ENCODE peak calls at places on chromosomes 6 and 20, in four cellular contexts. L is sigmoid colon, B is PC-9, A is progenitor cell of endocrine pancreas. T is an unnamed sample.
A peak's percentile ranks its signal among the peaks of the same experiment; 100 is the strongest.

GRCh38 chr6:89048985-89049384 is 31.6 kb upstream of the PNRC1 start:
- DNase-seq in L (no peak), B (no peak), A (no peak), T (no peak)

GRCh38 chr20:24102290-24102689 is 113.7 kb upstream of the GGTLC1 start:
- DNase-seq in L (no peak), B (peak; percentile 42), A (no peak), T (peak; percentile 6)

GRCh38 chr6:74891358-74891811 is 314.5 kb downstream of the COL12A1 start:
- DNase-seq in L (peak; percentile 82), B (no peak), A (no peak), T (no peak)

GRCh38 chr20:46400828-46401477 is 5.5 kb downstream of the ELMO2 start:
- DNase-seq in L (no peak), B (no peak), A (no peak), T (no peak)

GRCh38 chr6:24720131-24720603 is 1.2 kb upstream of the C6orf62 start:
- DNase-seq in L (peak; percentile 84), B (peak; percentile 32), A (peak; percentile 26), T (peak; percentile 87)

GRCh38 chr6:84220809-84221409 is 6.5 kb downstream of the CEP162 start:
- DNase-seq in L (no peak), B (no peak), A (no peak), T (no peak)

GRCh38 chr6:92231220-92231701 is 1188.1 kb downstream of the EPHA7 start:
- DNase-seq in L (no peak), B (no peak), A (no peak), T (no peak)

GRCh38 chr20:45377191-45377775 is 842 bp downstream of the TP53TG5 start:
- DNase-seq in L (no peak), B (no peak), A (no peak), T (no peak)

GRCh38 chr6:2244261-2245102 is 923 bp downstream of the GMDS start:
- DNase-seq in L (no peak), B (no peak), A (peak; percentile 32), T (peak; percentile 37)

GRCh38 chr20:40652426-40652825 is 36.6 kb downstream of the MAFB start:
- DNase-seq in L (no peak), B (no peak), A (no peak), T (no peak)

GRCh38 chr6:3355358-3356055 is 96.8 kb downstream of the PSMG4 start:
- DNase-seq in L (peak; percentile 80), B (peak; percentile 34), A (no peak), T (no peak)

GRCh38 chr20:23003916-23004315 is 31.2 kb upstream of the SSTR4 start:
- DNase-seq in L (no peak), B (no peak), A (no peak), T (no peak)

GRCh38 chr6:33248932-33249731 is 22.5 kb downstream of the VPS52 start:
- DNase-seq in L (peak; percentile 99), B (peak; percentile 95), A (peak; percentile 83), T (peak; percentile 97)

GRCh38 chr6:104940238-104940880 is 16.5 kb upstream of the LIN28B start:
- DNase-seq in L (no peak), B (no peak), A (peak; percentile 71), T (no peak)

GRCh38 chr6:53302678-53303360 is 45.9 kb downstream of the ELOVL5 start:
- DNase-seq in L (no peak), B (no peak), A (no peak), T (no peak)

GRCh38 chr20:5973172-5973571 is 22.7 kb downstream of the MCM8 start:
- DNase-seq in L (no peak), B (no peak), A (no peak), T (no peak)

GRCh38 chr6:153673214-153673613 is 365.8 kb upstream of the OPRM1 start:
- DNase-seq in L (no peak), B (no peak), A (no peak), T (no peak)

GRCh38 chr6:110951986-110952794 is 6.3 kb upstream of the GTF3C6 start:
- DNase-seq in L (no peak), B (no peak), A (no peak), T (no peak)

GRCh38 chr6:28522594-28523557 is 2.8 kb upstream of the GPX5 start:
- DNase-seq in L (no peak), B (no peak), A (no peak), T (no peak)

GRCh38 chr6:129675669-129676472 is 34.1 kb downstream of the ARHGAP18 start:
- DNase-seq in L (no peak), B (no peak), A (no peak), T (no peak)

GRCh38 chr6:167027308-167027707 is 28.1 kb downstream of the CEP43 start:
- DNase-seq in L (no peak), B (no peak), A (no peak), T (no peak)

GRCh38 chr6:89071036-89071435 is 9.5 kb upstream of the PNRC1 start:
- DNase-seq in L (no peak), B (no peak), A (no peak), T (no peak)

GRCh38 chr6:81697564-81697963 is 54.9 kb downstream of the TENT5A start:
- DNase-seq in L (no peak), B (peak; percentile 10), A (no peak), T (no peak)

GRCh38 chr6:134683783-134684765 is 265.8 kb downstream of the ALDH8A1 start:
- DNase-seq in L (no peak), B (no peak), A (no peak), T (no peak)

GRCh38 chr6:9467746-9468145 is 947.1 kb downstream of the TFAP2A start:
- DNase-seq in L (no peak), B (no peak), A (no peak), T (no peak)

GRCh38 chr6:129393659-129394058 is 316.3 kb downstream of the ARHGAP18 start:
- DNase-seq in L (no peak), B (no peak), A (no peak), T (no peak)

GRCh38 chr20:44028341-44028715 is 113.7 kb downstream of the TOX2 start:
- DNase-seq in L (no peak), B (no peak), A (no peak), T (no peak)

GRCh38 chr6:14193524-14193923 is 76.0 kb downstream of the CD83 start:
- DNase-seq in L (no peak), B (no peak), A (no peak), T (no peak)

GRCh38 chr20:21511850-21512633 is 1.8 kb downstream of the NKX2-2 start:
- DNase-seq in L (no peak), B (no peak), A (peak; percentile 17), T (no peak)

GRCh38 chr6:4085329-4085695 is 6.4 kb upstream of the FAM217A start:
- DNase-seq in L (no peak), B (no peak), A (no peak), T (no peak)

GRCh38 chr6:37607949-37608348 is 89.7 kb downstream of the MDGA1 start:
- DNase-seq in L (no peak), B (no peak), A (no peak), T (no peak)
- TF ChIP-seq CTCF in L (no peak), B (peak; percentile 62), A (peak; percentile 62), T (peak; percentile 48)

DNA sequence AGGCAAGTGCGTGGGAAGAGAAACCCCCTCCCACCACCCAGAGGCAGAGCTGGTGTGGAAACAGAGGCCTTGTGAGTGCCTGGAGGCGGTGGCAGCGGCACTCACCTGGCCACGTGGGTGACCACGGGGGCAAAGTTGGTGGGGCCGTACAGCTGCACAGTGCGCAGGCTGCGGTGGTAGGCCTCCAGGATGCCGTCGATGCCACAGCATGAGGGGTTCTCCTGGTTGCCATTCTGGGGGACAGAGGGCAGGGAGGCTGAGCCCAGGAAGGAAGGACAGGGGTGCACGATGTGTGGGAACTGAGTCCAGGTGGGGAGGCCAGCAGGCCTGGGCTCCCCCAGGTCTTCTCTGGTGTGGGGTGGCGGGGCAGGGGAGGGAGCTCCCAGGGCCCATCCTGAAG is 47.7 kb downstream of the RAB44 start:
- DNase-seq in L (no peak), B (no peak), A (no peak), T (no peak)
- TF ChIP-seq CTCF in L (no peak), B (no peak), A (no peak), T (no peak)

GRCh38 chr20:309306-309840 is 12.0 kb downstream of the ZCCHC3 start:
- DNase-seq in L (no peak), B (no peak), A (no peak), T (no peak)
- TF ChIP-seq CTCF in L (no peak), B (no peak), A (no peak), T (no peak)

GRCh38 chr6:5215181-5215580 is 45.6 kb downstream of the LYRM4 start:
- DNase-seq in L (no peak), B (no peak), A (no peak), T (no peak)
- TF ChIP-seq CTCF in L (no peak), B (no peak), A (no peak), T (no peak)

GRCh38 chr20:3406481-3407425 is 716 bp downstream of the DNAAF9 start:
- DNase-seq in L (peak; percentile 80), B (peak; percentile 35), A (no peak), T (no peak)

GRCh38 chr20:3409417-3409816 is 1.9 kb upstream of the DNAAF9 start:
- DNase-seq in L (no peak), B (no peak), A (no peak), T (no peak)

GRCh38 chr20:3405696-3406358 is 1.6 kb downstream of the DNAAF9 start:
- DNase-seq in L (no peak), B (no peak), A (no peak), T (no peak)

GRCh38 chr20:3408251-3408637 is 775 bp upstream of the DNAAF9 start:
- DNase-seq in L (no peak), B (no peak), A (no peak), T (no peak)

GRCh38 chr20:3407426-3408250 is at the start of gene DNAAF9:
- DNase-seq in L (peak; percentile 89), B (peak; percentile 68), A (peak; percentile 69), T (peak; percentile 67)
- TF ChIP-seq CTCF in L (peak; percentile 47), B (no peak), A (peak; percentile 63), T (no peak)

DNA sequence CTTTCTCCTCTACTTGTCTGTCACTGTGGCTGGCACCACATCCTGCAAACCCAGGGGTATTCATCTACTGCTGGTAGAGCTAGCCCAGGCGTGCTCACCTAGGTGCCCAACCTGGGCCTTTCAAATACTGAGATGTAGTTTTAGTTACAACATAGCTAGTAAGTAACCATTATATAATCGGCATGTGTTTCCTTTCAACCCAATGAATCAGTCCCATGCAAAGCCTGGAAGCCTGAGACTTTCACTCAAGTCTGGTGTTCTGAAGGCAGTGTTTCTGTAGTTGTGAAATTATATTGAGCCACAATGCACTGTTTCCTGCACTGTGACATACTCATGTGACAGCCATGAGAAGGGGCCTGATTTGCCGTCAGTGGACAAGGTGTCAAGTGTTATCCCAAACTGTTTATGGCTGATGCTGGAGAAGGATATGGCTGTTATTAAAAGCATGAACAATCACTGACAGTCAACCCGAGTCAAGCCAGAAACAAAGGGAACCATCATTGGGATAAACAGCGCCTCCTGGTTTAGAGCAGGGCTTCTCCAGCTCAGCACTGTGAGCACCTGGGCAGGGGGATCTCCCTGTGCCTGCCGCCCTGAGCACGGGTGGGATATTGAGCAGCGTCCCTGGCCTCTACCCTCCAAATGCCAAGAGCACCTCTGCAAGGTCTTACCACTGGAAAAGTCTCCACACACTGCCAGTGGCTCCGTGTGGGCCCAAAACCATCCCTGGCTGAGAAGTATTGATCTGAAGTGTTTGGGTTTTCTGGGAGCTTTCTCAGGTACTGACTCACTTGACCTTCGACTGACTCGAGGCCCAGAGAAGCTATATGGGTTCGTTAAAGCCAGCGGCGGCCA is 1.6 kb downstream of the PSMA7 start:
- DNase-seq in L (no peak), B (no peak), A (no peak), T (peak; percentile 46)
- TF ChIP-seq CTCF in L (no peak), B (peak; percentile 51), A (peak; percentile 30), T (peak; percentile 44)

T was measured in Calu3.